ENCODE peak calls at places on chromosome 16, in eight cellular contexts. One of them, this sample, is unnamed.

GRCh38 chr16:873889-874288 is 73.4 kb upstream of the GNG13 start:
- DNase-seq in T-cell: no peak
- DNase-seq in T-helper 1 cell: no peak
- DNase-seq in EL: no peak
- DNase-seq in ovary: peak
- DNase-seq in amygdala: no peak
- DNase-seq in kidney epithelial cell: no peak
- DNase-seq in upper lobe of right lung: no peak
- DNase-seq in this sample: no peak

GRCh38 chr16:28504707-28505404 is 1.8 kb downstream of the IL27 start:
- DNase-seq in ovary: no peak
- DNase-seq in T-helper 1 cell: no peak
- DNase-seq in EL: no peak
- DNase-seq in amygdala: no peak
- DNase-seq in T-cell: no peak
- DNase-seq in kidney epithelial cell: no peak
- DNase-seq in upper lobe of right lung: no peak
- DNase-seq in this sample: no peak

GRCh38 chr16:86567701-86568571 is 1.3 kb downstream of the FOXC2 start:
- DNase-seq in upper lobe of right lung: no peak
- DNase-seq in T-cell: no peak
- DNase-seq in amygdala: no peak
- DNase-seq in T-helper 1 cell: no peak
- DNase-seq in kidney epithelial cell: no peak
- DNase-seq in ovary: no peak
- DNase-seq in EL: peak
- DNase-seq in this sample: no peak

GRCh38 chr16:2981177-2981898 is 1.1 kb upstream of the PKMYT1 start:
- DNase-seq in T-cell: no peak
- DNase-seq in kidney epithelial cell: no peak
- DNase-seq in amygdala: no peak
- DNase-seq in upper lobe of right lung: no peak
- DNase-seq in EL: no peak
- DNase-seq in T-helper 1 cell: no peak
- DNase-seq in ovary: no peak
- DNase-seq in this sample: no peak

GRCh38 chr16:22195695-22196558 is 10.2 kb upstream of the EEF2K start:
- DNase-seq in kidney epithelial cell: no peak
- DNase-seq in EL: peak
- DNase-seq in upper lobe of right lung: peak
- DNase-seq in ovary: peak
- DNase-seq in T-helper 1 cell: peak
- DNase-seq in amygdala: peak
- DNase-seq in T-cell: peak
- DNase-seq in this sample: peak

GRCh38 chr16:84925773-84926372 is 85.5 kb downstream of the ZDHHC7 start:
- DNase-seq in ovary: no peak
- DNase-seq in amygdala: no peak
- DNase-seq in upper lobe of right lung: no peak
- DNase-seq in kidney epithelial cell: no peak
- DNase-seq in EL: no peak
- DNase-seq in T-helper 1 cell: no peak
- DNase-seq in T-cell: no peak
- DNase-seq in this sample: no peak

GRCh38 chr16:85675528-85675927 is 13.2 kb downstream of the GINS2 start:
- DNase-seq in amygdala: no peak
- DNase-seq in ovary: no peak
- DNase-seq in upper lobe of right lung: no peak
- DNase-seq in T-helper 1 cell: no peak
- DNase-seq in T-cell: no peak
- DNase-seq in kidney epithelial cell: no peak
- DNase-seq in EL: peak
- DNase-seq in this sample: no peak

GRCh38 chr16:734208-734980 is 6.4 kb downstream of the CIAO3 start:
- DNase-seq in EL: no peak
- DNase-seq in T-helper 1 cell: no peak
- DNase-seq in ovary: no peak
- DNase-seq in T-cell: no peak
- DNase-seq in upper lobe of right lung: no peak
- DNase-seq in kidney epithelial cell: no peak
- DNase-seq in amygdala: no peak
- DNase-seq in this sample: no peak

GRCh38 chr16:88370365-88370764 is 12.4 kb upstream of the ZNF469 start:
- DNase-seq in T-helper 1 cell: no peak
- DNase-seq in kidney epithelial cell: no peak
- DNase-seq in amygdala: no peak
- DNase-seq in EL: no peak
- DNase-seq in ovary: peak
- DNase-seq in T-cell: no peak
- DNase-seq in upper lobe of right lung: no peak
- DNase-seq in this sample: no peak

GRCh38 chr16:4862639-4863038 is 15.4 kb downstream of the UBN1 start:
- DNase-seq in ovary: no peak
- DNase-seq in EL: no peak
- DNase-seq in T-helper 1 cell: no peak
- DNase-seq in kidney epithelial cell: no peak
- DNase-seq in T-cell: no peak
- DNase-seq in amygdala: no peak
- DNase-seq in upper lobe of right lung: no peak
- DNase-seq in this sample: no peak

GRCh38 chr16:985237-985636 is 3.7 kb downstream of the SOX8 start:
- DNase-seq in ovary: no peak
- DNase-seq in T-cell: no peak
- DNase-seq in T-helper 1 cell: no peak
- DNase-seq in amygdala: peak
- DNase-seq in upper lobe of right lung: no peak
- DNase-seq in EL: no peak
- DNase-seq in kidney epithelial cell: no peak
- DNase-seq in this sample: no peak

GRCh38 chr16:2229602-2230250 is 6.3 kb downstream of the E4F1 start:
- DNase-seq in T-helper 1 cell: no peak
- DNase-seq in T-cell: no peak
- DNase-seq in EL: no peak
- DNase-seq in upper lobe of right lung: no peak
- DNase-seq in ovary: no peak
- DNase-seq in kidney epithelial cell: no peak
- DNase-seq in amygdala: no peak
- DNase-seq in this sample: no peak

GRCh38 chr16:75267631-75268264 is 16.3 kb upstream of the BCAR1 start:
- DNase-seq in amygdala: peak
- DNase-seq in ovary: no peak
- DNase-seq in T-helper 1 cell: no peak
- DNase-seq in T-cell: no peak
- DNase-seq in EL: peak
- DNase-seq in upper lobe of right lung: peak
- DNase-seq in kidney epithelial cell: no peak
- DNase-seq in this sample: no peak

GRCh38 chr16:47519037-47519436 is 57.9 kb downstream of the PHKB start:
- DNase-seq in upper lobe of right lung: no peak
- DNase-seq in ovary: no peak
- DNase-seq in T-helper 1 cell: no peak
- DNase-seq in EL: peak
- DNase-seq in amygdala: no peak
- DNase-seq in kidney epithelial cell: no peak
- DNase-seq in T-cell: no peak
- DNase-seq in this sample: no peak

GRCh38 chr16:9102379-9102778 is 10.9 kb downstream of the HAPSTR1 start:
- DNase-seq in T-helper 1 cell: no peak
- DNase-seq in kidney epithelial cell: no peak
- DNase-seq in upper lobe of right lung: no peak
- DNase-seq in ovary: no peak
- DNase-seq in EL: peak
- DNase-seq in T-cell: no peak
- DNase-seq in amygdala: no peak
- DNase-seq in this sample: no peak

GRCh38 chr16:77398495-77398894 is 36.3 kb downstream of the ADAMTS18 start:
- DNase-seq in amygdala: no peak
- DNase-seq in T-cell: no peak
- DNase-seq in kidney epithelial cell: no peak
- DNase-seq in T-helper 1 cell: no peak
- DNase-seq in upper lobe of right lung: no peak
- DNase-seq in ovary: no peak
- DNase-seq in EL: no peak
- DNase-seq in this sample: no peak

GRCh38 chr16:50313596-50314483 is 47.5 kb downstream of the ADCY7 start:
- DNase-seq in upper lobe of right lung: peak
- DNase-seq in kidney epithelial cell: no peak
- DNase-seq in ovary: no peak
- DNase-seq in T-cell: peak
- DNase-seq in T-helper 1 cell: no peak
- DNase-seq in EL: no peak
- DNase-seq in amygdala: peak
- DNase-seq in this sample: peak

GRCh38 chr16:12920739-12921138 is 19.3 kb downstream of the SHISA9 start:
- DNase-seq in EL: no peak
- DNase-seq in amygdala: no peak
- DNase-seq in T-cell: no peak
- DNase-seq in T-helper 1 cell: no peak
- DNase-seq in ovary: no peak
- DNase-seq in upper lobe of right lung: no peak
- DNase-seq in kidney epithelial cell: no peak
- DNase-seq in this sample: no peak

GRCh38 chr16:22071352-22071923 is 20.9 kb upstream of the VWA3A start:
- DNase-seq in T-helper 1 cell: no peak
- DNase-seq in T-cell: no peak
- DNase-seq in upper lobe of right lung: no peak
- DNase-seq in amygdala: no peak
- DNase-seq in kidney epithelial cell: no peak
- DNase-seq in ovary: no peak
- DNase-seq in EL: no peak
- DNase-seq in this sample: no peak

GRCh38 chr16:67987460-67988160 is 7.3 kb upstream of the DPEP3 start:
- DNase-seq in T-helper 1 cell: no peak
- DNase-seq in kidney epithelial cell: no peak
- DNase-seq in EL: peak
- DNase-seq in amygdala: peak
- DNase-seq in ovary: no peak
- DNase-seq in upper lobe of right lung: no peak
- DNase-seq in T-cell: no peak
- DNase-seq in this sample: no peak

GRCh38 chr16:20308801-20309590 is 18.3 kb downstream of the GP2 start:
- DNase-seq in upper lobe of right lung: no peak
- DNase-seq in kidney epithelial cell: no peak
- DNase-seq in amygdala: no peak
- DNase-seq in T-cell: no peak
- DNase-seq in T-helper 1 cell: no peak
- DNase-seq in EL: no peak
- DNase-seq in ovary: no peak
- DNase-seq in this sample: no peak

GRCh38 chr16:66190411-66190810 is 176.1 kb upstream of the CDH5 start:
- DNase-seq in EL: no peak
- DNase-seq in kidney epithelial cell: no peak
- DNase-seq in upper lobe of right lung: no peak
- DNase-seq in T-cell: no peak
- DNase-seq in amygdala: no peak
- DNase-seq in T-helper 1 cell: no peak
- DNase-seq in ovary: no peak
- DNase-seq in this sample: no peak

GRCh38 chr16:82701302-82702022 is 74.7 kb downstream of the CDH13 start:
- DNase-seq in kidney epithelial cell: no peak
- DNase-seq in T-helper 1 cell: no peak
- DNase-seq in EL: no peak
- DNase-seq in amygdala: no peak
- DNase-seq in upper lobe of right lung: no peak
- DNase-seq in T-cell: no peak
- DNase-seq in ovary: no peak
- DNase-seq in this sample: no peak

GRCh38 chr16:19513377-19514053 is 8.4 kb downstream of the GDE1 start:
- DNase-seq in ovary: no peak
- DNase-seq in T-cell: no peak
- DNase-seq in EL: no peak
- DNase-seq in amygdala: no peak
- DNase-seq in T-helper 1 cell: no peak
- DNase-seq in kidney epithelial cell: no peak
- DNase-seq in upper lobe of right lung: no peak
- DNase-seq in this sample: no peak

GRCh38 chr16:14186007-14186953 is 115.2 kb downstream of the MRTFB start:
- DNase-seq in ovary: no peak
- DNase-seq in T-helper 1 cell: no peak
- DNase-seq in kidney epithelial cell: peak
- DNase-seq in T-cell: no peak
- DNase-seq in EL: peak
- DNase-seq in amygdala: peak
- DNase-seq in upper lobe of right lung: no peak
- DNase-seq in this sample: no peak

GRCh38 chr16:22664132-22664531 is 149.8 kb upstream of the HS3ST2 start:
- DNase-seq in T-helper 1 cell: no peak
- DNase-seq in EL: no peak
- DNase-seq in ovary: no peak
- DNase-seq in T-cell: no peak
- DNase-seq in upper lobe of right lung: no peak
- DNase-seq in amygdala: no peak
- DNase-seq in kidney epithelial cell: no peak
- DNase-seq in this sample: no peak

GRCh38 chr16:15509051-15509592 is 74.7 kb downstream of the BMERB1 start:
- DNase-seq in amygdala: no peak
- DNase-seq in EL: no peak
- DNase-seq in upper lobe of right lung: no peak
- DNase-seq in ovary: no peak
- DNase-seq in T-cell: no peak
- DNase-seq in kidney epithelial cell: no peak
- DNase-seq in T-helper 1 cell: no peak
- DNase-seq in this sample: no peak